ENCODE peak calls at places on chromosomes 6 and 20, in seven cellular contexts. J is foreskin fibroblast; V is WERI-Rb-1; T is fibroblast of lung; G is naive thymus-derived CD4-positive, alpha-beta T cell; Q is OCI-LY7; E is stomach. P is an unnamed sample.
A peak's percentile ranks its signal among the peaks of the same experiment; 100 is the strongest.

GRCh38 chr6:154731296-154732218 is 1.7 kb upstream of the SCAF8 start:
- DNase-seq in J (no peak), V (no peak), T (no peak), G (no peak), Q (peak; percentile 6), E (no peak), P (no peak)

GRCh38 chr6:160029525-160029924 is 60.6 kb downstream of the IGF2R start:
- DNase-seq in J (no peak), V (no peak), T (no peak), G (no peak), Q (no peak), E (no peak), P (no peak)

GRCh38 chr6:139308284-139308916 is 16.6 kb upstream of the TXLNB start:
- DNase-seq in J (peak; percentile 49), V (no peak), T (no peak), G (no peak), Q (no peak), E (no peak), P (peak; percentile 22)

GRCh38 chr6:74170118-74170517 is 474.1 kb downstream of the CD109 start:
- DNase-seq in J (peak; percentile 26), V (no peak), T (peak; percentile 91), G (no peak), Q (no peak), E (no peak), P (peak; percentile 25)

GRCh38 chr6:71364910-71365542 is 76.4 kb downstream of the OGFRL1 start:
- DNase-seq in J (no peak), V (no peak), T (no peak), G (no peak), Q (no peak), E (no peak), P (no peak)

GRCh38 chr20:45336530-45337366 is 11.5 kb downstream of the SDC4 start:
- DNase-seq in J (peak; percentile 96), V (no peak), T (peak; percentile 70), G (no peak), Q (no peak), E (peak; percentile 58), P (peak; percentile 71)

GRCh38 chr20:8853805-8854338 is 215.0 kb upstream of the PLCB4 start:
- DNase-seq in J (peak; percentile 72), V (peak; percentile 30), T (peak; percentile 87), G (no peak), Q (peak; percentile 49), E (no peak), P (peak; percentile 47)

GRCh38 chr20:57469418-57470211 is 55.3 kb downstream of the CTCFL start:
- DNase-seq in J (no peak), V (no peak), T (no peak), G (no peak), Q (peak; percentile 68), E (no peak), P (no peak)

GRCh38 chr6:53741001-53741400 is 53.8 kb upstream of the LRRC1 start:
- DNase-seq in J (no peak), V (no peak), T (no peak), G (no peak), Q (no peak), E (no peak), P (no peak)

GRCh38 chr6:456358-456857 is 64.9 kb downstream of the IRF4 start:
- DNase-seq in J (no peak), V (no peak), T (no peak), G (no peak), Q (no peak), E (no peak), P (no peak)

GRCh38 chr6:39814236-39814635 is 22.1 kb downstream of the DAAM2 start:
- DNase-seq in J (no peak), V (no peak), T (no peak), G (no peak), Q (no peak), E (no peak), P (no peak)

GRCh38 chr6:43875849-43876572 is 106.0 kb downstream of the VEGFA start:
- DNase-seq in J (no peak), V (no peak), T (no peak), G (no peak), Q (no peak), E (no peak), P (no peak)
- H3K4me3 ChIP-seq in J (no peak overlapping the region), V (no peak overlapping the region), T (no peak overlapping the region), G (no peak overlapping the region), Q (no peak overlapping the region), E (no peak overlapping the region), P (no peak overlapping the region)

GRCh38 chr20:48828734-48829460 is 1.1 kb upstream of the PREX1 start:
- DNase-seq in J (no peak), V (no peak), T (no peak), G (no peak), Q (no peak), E (no peak), P (no peak)

GRCh38 chr20:48825551-48825885 is 2.3 kb downstream of the PREX1 start:
- DNase-seq in J (no peak), V (no peak), T (no peak), G (no peak), Q (no peak), E (no peak), P (no peak)

GRCh38 chr20:48826064-48826463 is 1.7 kb downstream of the PREX1 start:
- DNase-seq in J (no peak), V (peak; percentile 90), T (no peak), G (no peak), Q (no peak), E (no peak), P (no peak)

GRCh38 chr20:48827880-48828733 is at the start of gene PREX1:
- DNase-seq in J (peak; percentile 82), V (peak; percentile 84), T (peak; percentile 67), G (peak; percentile 77), Q (peak; percentile 95), E (peak; percentile 89), P (no peak)

DNA sequence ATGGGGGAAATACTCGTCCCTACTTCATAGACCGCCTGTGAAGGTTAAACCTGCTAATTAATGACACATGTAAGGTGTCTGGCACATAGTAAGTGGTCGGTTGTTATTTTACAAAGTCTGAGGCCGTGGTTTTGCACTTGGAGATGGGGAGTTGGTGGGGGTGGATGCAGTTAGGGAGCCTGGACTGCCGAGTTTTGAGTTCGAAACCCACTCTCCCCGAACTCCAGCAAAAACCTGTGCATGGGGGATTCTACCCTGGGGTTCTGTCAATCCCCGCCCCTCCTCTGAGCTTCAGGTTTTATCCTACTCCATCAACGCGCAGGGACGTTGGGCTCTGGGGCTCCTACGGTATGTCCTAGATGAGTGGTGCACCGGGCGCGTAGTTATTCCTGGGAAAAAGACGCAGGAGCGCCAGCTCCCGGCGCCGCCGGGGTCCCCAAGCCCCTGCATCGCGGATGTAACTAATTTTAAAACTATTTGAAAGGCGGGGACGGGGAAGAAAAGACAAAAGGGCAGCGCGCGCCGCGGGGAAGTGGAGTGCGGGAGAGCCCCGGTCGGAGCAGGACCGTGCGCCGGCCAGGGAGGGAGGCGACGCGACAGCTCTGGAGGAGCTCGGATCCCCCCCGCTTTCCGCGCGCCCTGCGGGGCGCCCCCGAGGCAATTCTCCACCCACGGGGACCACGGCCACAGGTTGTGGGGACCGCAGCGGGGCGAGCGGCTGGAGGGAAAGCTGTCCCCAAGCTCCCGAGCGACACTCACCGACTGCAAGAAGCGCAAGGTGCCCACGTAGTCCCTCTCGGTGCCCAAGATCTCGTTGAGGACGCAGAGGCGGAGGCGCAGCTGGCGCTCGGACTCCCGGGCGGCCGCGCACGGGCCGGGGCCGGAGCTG is 672 bp downstream of the PREX1 start:
- DNase-seq in J (no peak), V (peak; percentile 47), T (peak; percentile 28), G (no peak), Q (peak; percentile 67), E (peak; percentile 37), P (no peak)
- H3K4me3 ChIP-seq in J (peak overlapping the region; percentile 67), V (peak overlapping the region; percentile 92), T (peak overlapping the region; percentile 65), G (peak overlapping the region; percentile 60), Q (peak overlapping the region; percentile 91), E (peak overlapping the region; percentile 66), P (peak overlapping the region; percentile 75)

GRCh38 chr20:31476313-31476623 is 1.2 kb downstream of the REM1 start:
- DNase-seq in J (no peak), V (no peak), T (no peak), G (no peak), Q (no peak), E (no peak), P (no peak)

GRCh38 chr20:31474097-31474436 is 860 bp downstream of the DEFB124 start:
- DNase-seq in J (no peak), V (no peak), T (no peak), G (no peak), Q (peak; percentile 73), E (no peak), P (no peak)

GRCh38 chr20:31475032-31475431 is at the start of the genes DEFB124 and REM1:
- DNase-seq in J (no peak), V (no peak), T (no peak), G (no peak), Q (no peak), E (no peak), P (no peak)

GRCh38 chr20:31476648-31477220 is 1.6 kb downstream of the REM1 start:
- DNase-seq in J (no peak), V (no peak), T (no peak), G (no peak), Q (no peak), E (no peak), P (no peak)

DNA sequence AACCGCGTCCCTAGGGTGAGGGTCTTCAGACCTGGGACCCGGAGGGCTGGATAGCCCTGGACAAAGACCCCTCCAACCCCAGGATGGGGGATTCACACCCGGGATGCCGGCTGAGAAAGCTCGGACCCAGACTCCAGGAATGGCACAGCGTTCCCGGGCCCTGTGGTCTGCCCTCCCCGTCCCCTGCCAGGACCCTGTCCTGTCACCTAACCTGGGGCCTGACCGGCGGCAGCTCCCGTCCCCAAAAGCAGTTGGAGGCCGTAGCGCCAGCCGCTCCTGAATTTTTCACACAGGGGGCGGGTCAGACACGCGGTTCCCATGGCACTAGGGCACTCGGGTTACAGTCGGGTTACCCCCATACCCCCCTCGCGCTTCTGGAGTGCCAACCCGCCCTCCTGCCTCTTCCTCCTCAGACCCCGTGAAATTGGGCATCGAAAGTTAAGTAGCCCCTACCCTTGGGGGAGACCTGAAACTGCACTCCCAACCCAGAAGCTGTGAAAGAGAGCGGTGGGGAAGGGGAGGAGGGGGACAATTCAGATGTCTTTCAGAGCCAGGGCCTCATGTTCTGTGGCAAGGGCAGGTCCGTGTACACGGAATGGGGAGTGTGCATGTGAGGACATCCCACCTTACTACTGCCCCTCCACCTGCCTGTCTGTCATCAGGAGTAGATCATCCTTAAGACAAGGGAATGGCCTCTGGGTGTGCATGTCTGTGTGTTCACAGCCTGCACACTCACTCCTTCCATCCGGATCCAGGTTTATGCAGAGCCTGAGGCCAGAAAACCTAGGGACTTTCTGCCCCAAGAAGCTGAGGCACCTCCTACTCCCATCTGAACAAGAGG is 604 bp downstream of the REM1 start:
- DNase-seq in J (no peak), V (no peak), T (no peak), G (no peak), Q (no peak), E (no peak), P (no peak)
- H3K4me3 ChIP-seq in J (no peak overlapping the region), V (no peak overlapping the region), T (peak overlapping the region; percentile 28), G (no peak overlapping the region), Q (no peak overlapping the region), E (peak overlapping the region; percentile 37), P (no peak overlapping the region)

DNA sequence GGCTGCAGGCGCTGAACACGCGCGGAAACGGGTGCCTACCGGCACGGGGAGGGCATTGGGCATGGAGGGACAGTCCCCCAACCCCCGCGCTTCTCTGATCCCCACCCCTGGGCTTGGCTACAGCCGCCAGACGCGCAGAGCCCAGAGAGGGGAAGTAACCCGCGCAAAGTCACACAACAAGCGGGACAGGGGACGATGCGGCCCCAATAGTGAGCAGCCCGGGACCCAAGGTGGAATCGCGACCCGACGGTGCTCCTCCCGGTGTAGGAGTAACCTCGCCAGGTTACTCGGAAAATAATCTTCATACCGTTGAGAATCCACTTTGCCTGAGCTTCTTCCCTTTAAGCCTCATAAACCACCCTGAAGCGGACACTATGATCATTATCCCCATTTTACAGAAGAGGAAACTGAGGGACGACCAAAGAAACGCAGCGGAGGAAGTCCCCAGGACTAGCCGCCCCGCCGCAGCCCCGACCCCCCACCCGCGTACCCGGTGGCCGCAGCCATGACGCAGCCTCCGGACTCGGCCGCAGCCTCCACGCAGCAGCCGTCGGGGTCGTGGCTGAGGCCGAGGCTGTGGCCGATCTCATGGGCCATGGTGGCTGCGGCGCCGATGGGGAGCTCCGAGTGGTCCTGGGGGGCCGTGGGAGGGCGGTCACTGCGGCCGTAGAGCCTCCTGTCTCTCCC is 8.8 kb downstream of the ADAM33 start:
- DNase-seq in J (no peak), V (no peak), T (no peak), G (no peak), Q (no peak), E (no peak), P (no peak)
- H3K4me3 ChIP-seq in J (no peak overlapping the region), V (peak overlapping the region; percentile 23), T (no peak overlapping the region), G (no peak overlapping the region), Q (no peak overlapping the region), E (peak overlapping the region; percentile 5), P (no peak overlapping the region)

P was measured in skeletal muscle cell.